ENCODE peak calls at places on chromosome 2, in nine cellular contexts. One of them, this sample, is unnamed.

GRCh38 chr2:109213646-109214417 is 84.8 kb downstream of the SH3RF3 start:
- DNase-seq in PC-3: peak
- DNase-seq in endodermal cell: no peak
- DNase-seq in fibroblast of pulmonary artery: peak
- DNase-seq in fibroblast of mammary gland: peak
- DNase-seq in fibroblast of villous mesenchyme: peak
- DNase-seq in astrocyte: peak
- DNase-seq in OCI-LY7: no peak
- DNase-seq in hepatocyte: peak
- DNase-seq in this sample: no peak

GRCh38 chr2:101766871-101767739 is 69.6 kb downstream of the MAP4K4 start:
- DNase-seq in hepatocyte: no peak
- DNase-seq in fibroblast of mammary gland: peak
- DNase-seq in fibroblast of villous mesenchyme: peak
- DNase-seq in OCI-LY7: peak
- DNase-seq in fibroblast of pulmonary artery: peak
- DNase-seq in endodermal cell: peak
- DNase-seq in PC-3: peak
- DNase-seq in astrocyte: peak
- DNase-seq in this sample: no peak

GRCh38 chr2:72222829-72223564 is 75.3 kb upstream of the CYP26B1 start:
- DNase-seq in fibroblast of mammary gland: peak
- DNase-seq in hepatocyte: no peak
- DNase-seq in endodermal cell: no peak
- DNase-seq in OCI-LY7: no peak
- DNase-seq in PC-3: peak
- DNase-seq in astrocyte: peak
- DNase-seq in fibroblast of pulmonary artery: no peak
- DNase-seq in fibroblast of villous mesenchyme: peak
- DNase-seq in this sample: no peak

GRCh38 chr2:237987263-237987662 is 20.4 kb downstream of the UBE2F start:
- DNase-seq in fibroblast of villous mesenchyme: no peak
- DNase-seq in hepatocyte: no peak
- DNase-seq in astrocyte: no peak
- DNase-seq in fibroblast of mammary gland: no peak
- DNase-seq in fibroblast of pulmonary artery: no peak
- DNase-seq in PC-3: no peak
- DNase-seq in OCI-LY7: no peak
- DNase-seq in endodermal cell: no peak
- DNase-seq in this sample: no peak

GRCh38 chr2:198004921-198005829 is 200.8 kb downstream of the PLCL1 start:
- DNase-seq in fibroblast of mammary gland: no peak
- DNase-seq in OCI-LY7: no peak
- DNase-seq in PC-3: no peak
- DNase-seq in hepatocyte: no peak
- DNase-seq in fibroblast of villous mesenchyme: no peak
- DNase-seq in fibroblast of pulmonary artery: no peak
- DNase-seq in endodermal cell: no peak
- DNase-seq in astrocyte: no peak
- DNase-seq in this sample: peak

GRCh38 chr2:73111300-73112025 is 1.3 kb downstream of the RAB11FIP5 start:
- DNase-seq in fibroblast of pulmonary artery: no peak
- DNase-seq in hepatocyte: peak
- DNase-seq in OCI-LY7: no peak
- DNase-seq in fibroblast of mammary gland: peak
- DNase-seq in astrocyte: peak
- DNase-seq in fibroblast of villous mesenchyme: peak
- DNase-seq in endodermal cell: peak
- DNase-seq in PC-3: peak
- DNase-seq in this sample: no peak

GRCh38 chr2:238972146-238972445 is 124.2 kb downstream of the TWIST2 start:
- DNase-seq in fibroblast of mammary gland: no peak
- DNase-seq in fibroblast of villous mesenchyme: no peak
- DNase-seq in astrocyte: no peak
- DNase-seq in OCI-LY7: no peak
- DNase-seq in fibroblast of pulmonary artery: no peak
- DNase-seq in PC-3: no peak
- DNase-seq in endodermal cell: no peak
- DNase-seq in hepatocyte: no peak
- DNase-seq in this sample: no peak

GRCh38 chr2:237389831-237390230 is 24.1 kb downstream of the COL6A3 start:
- DNase-seq in PC-3: no peak
- DNase-seq in fibroblast of pulmonary artery: no peak
- DNase-seq in endodermal cell: no peak
- DNase-seq in OCI-LY7: no peak
- DNase-seq in fibroblast of villous mesenchyme: peak
- DNase-seq in hepatocyte: no peak
- DNase-seq in fibroblast of mammary gland: no peak
- DNase-seq in astrocyte: no peak
- DNase-seq in this sample: no peak

GRCh38 chr2:228519561-228519960 is 338.1 kb upstream of the SPHKAP start:
- DNase-seq in PC-3: no peak
- DNase-seq in fibroblast of pulmonary artery: no peak
- DNase-seq in hepatocyte: no peak
- DNase-seq in endodermal cell: no peak
- DNase-seq in astrocyte: no peak
- DNase-seq in fibroblast of mammary gland: no peak
- DNase-seq in OCI-LY7: no peak
- DNase-seq in fibroblast of villous mesenchyme: no peak
- DNase-seq in this sample: no peak

GRCh38 chr2:239319261-239319661 is 81.6 kb downstream of the HDAC4 start:
- DNase-seq in fibroblast of pulmonary artery: peak
- DNase-seq in PC-3: peak
- DNase-seq in astrocyte: no peak
- DNase-seq in endodermal cell: peak
- DNase-seq in fibroblast of villous mesenchyme: peak
- DNase-seq in fibroblast of mammary gland: peak
- DNase-seq in OCI-LY7: no peak
- DNase-seq in hepatocyte: no peak
- DNase-seq in this sample: no peak

GRCh38 chr2:53504507-53504906 is 263.1 kb upstream of the CHAC2 start:
- DNase-seq in hepatocyte: no peak
- DNase-seq in fibroblast of pulmonary artery: peak
- DNase-seq in OCI-LY7: no peak
- DNase-seq in astrocyte: no peak
- DNase-seq in fibroblast of villous mesenchyme: no peak
- DNase-seq in PC-3: no peak
- DNase-seq in endodermal cell: no peak
- DNase-seq in fibroblast of mammary gland: no peak
- DNase-seq in this sample: no peak

GRCh38 chr2:233053928-233054774 is 6.0 kb upstream of the INPP5D start:
- DNase-seq in hepatocyte: peak
- DNase-seq in endodermal cell: peak
- DNase-seq in fibroblast of mammary gland: peak
- DNase-seq in fibroblast of pulmonary artery: peak
- DNase-seq in fibroblast of villous mesenchyme: peak
- DNase-seq in PC-3: peak
- DNase-seq in astrocyte: no peak
- DNase-seq in OCI-LY7: peak
- DNase-seq in this sample: no peak

GRCh38 chr2:133146893-133147292 is 421.4 kb downstream of the NCKAP5 start:
- DNase-seq in endodermal cell: no peak
- DNase-seq in PC-3: peak
- DNase-seq in fibroblast of villous mesenchyme: peak
- DNase-seq in OCI-LY7: no peak
- DNase-seq in fibroblast of pulmonary artery: peak
- DNase-seq in hepatocyte: no peak
- DNase-seq in fibroblast of mammary gland: no peak
- DNase-seq in astrocyte: no peak
- DNase-seq in this sample: no peak
- TF ChIP-seq CTCF in endodermal cell: no peak
- TF ChIP-seq CTCF in PC-3: peak
- TF ChIP-seq CTCF in fibroblast of villous mesenchyme: no peak
- TF ChIP-seq CTCF in OCI-LY7: no peak
- TF ChIP-seq CTCF in fibroblast of pulmonary artery: no peak
- TF ChIP-seq CTCF in hepatocyte: peak
- TF ChIP-seq CTCF in fibroblast of mammary gland: no peak
- TF ChIP-seq CTCF in astrocyte: no peak
- TF ChIP-seq CTCF in this sample: no peak

GRCh38 chr2:207333599-207334308 is 168.0 kb upstream of the KLF7 start:
- DNase-seq in fibroblast of villous mesenchyme: no peak
- DNase-seq in OCI-LY7: no peak
- DNase-seq in astrocyte: peak
- DNase-seq in fibroblast of pulmonary artery: peak
- DNase-seq in hepatocyte: no peak
- DNase-seq in PC-3: no peak
- DNase-seq in endodermal cell: no peak
- DNase-seq in fibroblast of mammary gland: peak
- DNase-seq in this sample: no peak

GRCh38 chr2:207328944-207329386 is 163.2 kb upstream of the KLF7 start:
- DNase-seq in PC-3: peak
- DNase-seq in astrocyte: no peak
- DNase-seq in fibroblast of villous mesenchyme: peak
- DNase-seq in OCI-LY7: no peak
- DNase-seq in fibroblast of pulmonary artery: no peak
- DNase-seq in fibroblast of mammary gland: no peak
- DNase-seq in hepatocyte: no peak
- DNase-seq in endodermal cell: no peak
- DNase-seq in this sample: peak

GRCh38 chr2:207332473-207333212 is 166.9 kb upstream of the KLF7 start:
- DNase-seq in OCI-LY7: no peak
- DNase-seq in fibroblast of villous mesenchyme: peak
- DNase-seq in PC-3: no peak
- DNase-seq in fibroblast of mammary gland: no peak
- DNase-seq in hepatocyte: no peak
- DNase-seq in astrocyte: no peak
- DNase-seq in fibroblast of pulmonary artery: peak
- DNase-seq in endodermal cell: no peak
- DNase-seq in this sample: peak

GRCh38 chr2:207331674-207332073 is 165.9 kb upstream of the KLF7 start:
- DNase-seq in fibroblast of villous mesenchyme: no peak
- DNase-seq in PC-3: no peak
- DNase-seq in astrocyte: no peak
- DNase-seq in hepatocyte: no peak
- DNase-seq in endodermal cell: no peak
- DNase-seq in fibroblast of mammary gland: no peak
- DNase-seq in OCI-LY7: no peak
- DNase-seq in fibroblast of pulmonary artery: no peak
- DNase-seq in this sample: no peak

DNA sequence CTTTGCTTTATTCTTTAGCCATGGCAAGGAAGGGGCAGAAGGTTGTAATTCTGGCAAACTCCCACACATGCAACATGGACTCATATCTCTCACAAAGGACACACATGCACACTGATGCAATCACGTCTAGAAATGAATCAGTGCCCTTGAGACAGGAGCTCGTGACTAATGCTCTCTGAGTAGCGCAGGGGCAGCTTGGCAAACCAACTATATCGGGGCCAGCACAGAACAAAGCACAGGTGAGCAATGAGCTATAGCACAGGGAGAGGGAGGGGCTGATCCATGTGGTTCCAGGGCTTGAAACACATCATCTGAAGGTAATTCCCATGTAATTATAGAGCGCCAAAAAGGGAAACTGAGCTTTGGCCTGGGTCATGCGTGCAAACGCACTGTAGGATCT is 165.2 kb upstream of the KLF7 start:
- DNase-seq in astrocyte: peak
- DNase-seq in fibroblast of mammary gland: peak
- DNase-seq in PC-3: peak
- DNase-seq in fibroblast of pulmonary artery: peak
- DNase-seq in OCI-LY7: no peak
- DNase-seq in hepatocyte: peak
- DNase-seq in endodermal cell: no peak
- DNase-seq in fibroblast of villous mesenchyme: peak
- DNase-seq in this sample: peak
- H3K4me3 ChIP-seq in astrocyte: no peak
- H3K4me3 ChIP-seq in fibroblast of mammary gland: no peak
- H3K4me3 ChIP-seq in PC-3: no peak
- H3K4me3 ChIP-seq in fibroblast of pulmonary artery: no peak
- H3K4me3 ChIP-seq in OCI-LY7: no peak
- H3K4me3 ChIP-seq in hepatocyte: no peak
- H3K4me3 ChIP-seq in endodermal cell: no peak
- H3K4me3 ChIP-seq in fibroblast of villous mesenchyme: no peak
- H3K4me3 ChIP-seq in this sample: peak

GRCh38 chr2:150425121-150425559 is 62.3 kb downstream of the RND3 start:
- DNase-seq in fibroblast of villous mesenchyme: peak
- DNase-seq in fibroblast of mammary gland: peak
- DNase-seq in hepatocyte: no peak
- DNase-seq in PC-3: no peak
- DNase-seq in endodermal cell: peak
- DNase-seq in fibroblast of pulmonary artery: peak
- DNase-seq in astrocyte: peak
- DNase-seq in OCI-LY7: no peak
- DNase-seq in this sample: no peak
- TF ChIP-seq CTCF in fibroblast of villous mesenchyme: peak
- TF ChIP-seq CTCF in fibroblast of mammary gland: peak
- TF ChIP-seq CTCF in hepatocyte: no peak
- TF ChIP-seq CTCF in PC-3: peak
- TF ChIP-seq CTCF in endodermal cell: peak
- TF ChIP-seq CTCF in fibroblast of pulmonary artery: peak
- TF ChIP-seq CTCF in astrocyte: peak
- TF ChIP-seq CTCF in OCI-LY7: peak
- TF ChIP-seq CTCF in this sample: peak

DNA sequence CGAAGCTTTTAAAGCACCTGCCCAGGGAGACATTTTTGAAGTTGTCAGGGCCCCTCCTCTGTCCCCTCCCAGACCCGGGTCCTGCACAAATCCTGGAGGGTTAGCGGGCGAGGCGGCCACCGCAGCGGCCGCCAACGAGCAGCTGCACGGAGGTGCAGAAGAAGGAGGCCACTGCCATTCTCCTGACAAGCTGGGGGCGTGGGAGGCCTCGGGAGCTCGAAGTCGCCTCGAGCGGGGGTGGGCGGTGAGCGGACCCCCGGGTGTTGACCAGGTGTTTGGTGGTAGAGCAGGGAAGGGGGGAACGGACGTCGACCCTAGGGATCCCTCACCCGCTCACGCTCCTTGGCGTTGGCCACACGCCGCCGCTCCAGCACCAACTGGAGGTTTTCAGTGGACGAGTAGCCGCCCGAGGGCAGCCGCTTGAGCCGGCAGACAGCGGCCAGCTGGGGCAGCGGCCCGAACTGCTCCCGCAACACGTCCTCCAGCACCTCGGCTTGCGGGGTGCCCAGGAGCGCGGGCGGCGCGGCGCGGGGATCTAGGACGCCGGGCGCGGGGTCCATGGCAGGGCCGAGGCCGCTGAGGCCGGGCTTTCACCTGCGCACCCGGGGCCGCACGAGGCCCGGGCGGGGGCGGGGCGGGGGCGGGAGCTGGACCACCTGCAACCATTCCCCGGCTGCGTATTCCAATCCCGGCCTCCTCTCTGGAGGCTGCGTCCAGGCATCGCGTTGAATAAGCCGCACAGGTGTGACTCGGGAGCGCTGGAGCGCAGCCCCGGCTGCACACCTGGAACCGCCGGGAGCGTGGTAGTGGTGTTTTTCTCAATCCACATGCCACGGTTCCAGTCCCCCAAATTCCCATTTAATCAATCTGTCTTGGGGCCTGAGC is at the start of gene FIGLA:
- DNase-seq in OCI-LY7: no peak
- DNase-seq in fibroblast of mammary gland: no peak
- DNase-seq in fibroblast of pulmonary artery: no peak
- DNase-seq in astrocyte: no peak
- DNase-seq in PC-3: no peak
- DNase-seq in hepatocyte: no peak
- DNase-seq in fibroblast of villous mesenchyme: no peak
- DNase-seq in endodermal cell: peak
- DNase-seq in this sample: no peak
- H3K4me3 ChIP-seq in OCI-LY7: no peak
- H3K4me3 ChIP-seq in fibroblast of mammary gland: no peak
- H3K4me3 ChIP-seq in fibroblast of pulmonary artery: no peak
- H3K4me3 ChIP-seq in astrocyte: peak
- H3K4me3 ChIP-seq in PC-3: peak
- H3K4me3 ChIP-seq in hepatocyte: peak
- H3K4me3 ChIP-seq in fibroblast of villous mesenchyme: no peak
- H3K4me3 ChIP-seq in endodermal cell: peak
- H3K4me3 ChIP-seq in this sample: no peak